ENCODE peak calls at places on chromosomes 12 and 14, in four cellular contexts. One of them, this sample, is unnamed.

GRCh38 chr12:121214855-121215745 is 5.2 kb downstream of the P2RX4 start:
- DNase-seq in A549: peak
- DNase-seq in transverse colon: no peak
- DNase-seq in GM23338: no peak
- DNase-seq in this sample: peak

GRCh38 chr14:57293851-57294837 is 25.4 kb downstream of the AP5M1 start:
- DNase-seq in A549: no peak
- DNase-seq in GM23338: peak
- DNase-seq in transverse colon: no peak
- DNase-seq in this sample: no peak

GRCh38 chr12:14567311-14568195 is at the start of gene PLBD1:
- DNase-seq in GM23338: peak
- DNase-seq in transverse colon: peak
- DNase-seq in A549: peak
- DNase-seq in this sample: no peak

GRCh38 chr12:133106253-133106652 is 23.8 kb downstream of the ZNF891 start:
- DNase-seq in GM23338: peak
- DNase-seq in transverse colon: no peak
- DNase-seq in A549: peak
- DNase-seq in this sample: no peak

GRCh38 chr14:51202914-51203665 is 37.0 kb upstream of the TMX1 start:
- DNase-seq in transverse colon: no peak
- DNase-seq in A549: no peak
- DNase-seq in GM23338: no peak
- DNase-seq in this sample: no peak

GRCh38 chr14:51616724-51617409 is 34.8 kb upstream of the FRMD6 start:
- DNase-seq in GM23338: no peak
- DNase-seq in transverse colon: no peak
- DNase-seq in A549: peak
- DNase-seq in this sample: no peak

GRCh38 chr12:122499991-122500684 is 594 bp downstream of the ZCCHC8 start:
- DNase-seq in GM23338: peak
- DNase-seq in transverse colon: peak
- DNase-seq in A549: peak
- DNase-seq in this sample: no peak

GRCh38 chr14:58876613-58877012 is 238.9 kb downstream of the DACT1 start:
- DNase-seq in transverse colon: no peak
- DNase-seq in A549: no peak
- DNase-seq in GM23338: no peak
- DNase-seq in this sample: no peak

GRCh38 chr12:15982071-15982470 is 70.9 kb downstream of the DERA start:
- DNase-seq in GM23338: no peak
- DNase-seq in transverse colon: no peak
- DNase-seq in A549: no peak
- DNase-seq in this sample: no peak

GRCh38 chr14:99146991-99147740 is 124.8 kb downstream of the BCL11B start:
- DNase-seq in GM23338: no peak
- DNase-seq in A549: no peak
- DNase-seq in transverse colon: no peak
- DNase-seq in this sample: no peak

GRCh38 chr12:95216704-95217376 is 427 bp downstream of the FGD6 start:
- DNase-seq in A549: peak
- DNase-seq in transverse colon: no peak
- DNase-seq in GM23338: no peak
- DNase-seq in this sample: no peak

GRCh38 chr12:59039005-59039404 is 118.7 kb upstream of the LRIG3 start:
- DNase-seq in transverse colon: no peak
- DNase-seq in A549: no peak
- DNase-seq in GM23338: no peak
- DNase-seq in this sample: no peak

GRCh38 chr12:59895161-59895785 is 299.4 kb downstream of the SLC16A7 start:
- DNase-seq in transverse colon: no peak
- DNase-seq in A549: no peak
- DNase-seq in GM23338: no peak
- DNase-seq in this sample: no peak

GRCh38 chr12:58893421-58893986 is 26.8 kb downstream of the LRIG3 start:
- DNase-seq in transverse colon: no peak
- DNase-seq in GM23338: no peak
- DNase-seq in A549: no peak
- DNase-seq in this sample: no peak

GRCh38 chr14:67766035-67766680 is 50.2 kb downstream of the ZFYVE26 start:
- DNase-seq in GM23338: no peak
- DNase-seq in A549: peak
- DNase-seq in transverse colon: peak
- DNase-seq in this sample: no peak

GRCh38 chr14:59208224-59208814 is 19.9 kb downstream of the DAAM1 start:
- DNase-seq in transverse colon: no peak
- DNase-seq in GM23338: no peak
- DNase-seq in A549: no peak
- DNase-seq in this sample: no peak

GRCh38 chr14:89651805-89652204 is 234.8 kb upstream of the FOXN3 start:
- DNase-seq in GM23338: peak
- DNase-seq in transverse colon: no peak
- DNase-seq in A549: no peak
- DNase-seq in this sample: no peak

GRCh38 chr12:85568395-85569103 is 267.7 kb downstream of the RASSF9 start:
- DNase-seq in GM23338: no peak
- DNase-seq in A549: no peak
- DNase-seq in transverse colon: peak
- DNase-seq in this sample: no peak

GRCh38 chr12:27973487-27973890 is 956 bp upstream of the PTHLH start:
- DNase-seq in GM23338: peak
- DNase-seq in A549: peak
- DNase-seq in transverse colon: no peak
- DNase-seq in this sample: no peak

GRCh38 chr12:96395236-96395635 is 5.0 kb downstream of the CDK17 start:
- DNase-seq in GM23338: peak
- DNase-seq in transverse colon: no peak
- DNase-seq in A549: no peak
- DNase-seq in this sample: no peak

GRCh38 chr12:108645686-108646596 is 12.2 kb upstream of the SELPLG start:
- DNase-seq in A549: no peak
- DNase-seq in GM23338: no peak
- DNase-seq in transverse colon: no peak
- DNase-seq in this sample: no peak

GRCh38 chr12:6288235-6288634 is 22.2 kb upstream of the PLEKHG6 start:
- DNase-seq in A549: no peak
- DNase-seq in GM23338: no peak
- DNase-seq in transverse colon: no peak
- DNase-seq in this sample: no peak

GRCh38 chr14:23056956-23057756 is at the start of gene CDH24:
- DNase-seq in A549: peak
- DNase-seq in transverse colon: peak
- DNase-seq in GM23338: peak
- DNase-seq in this sample: no peak

GRCh38 chr14:104602315-104602932 is 2.1 kb downstream of the TMEM179 start:
- DNase-seq in GM23338: no peak
- DNase-seq in transverse colon: no peak
- DNase-seq in A549: no peak
- DNase-seq in this sample: peak

GRCh38 chr14:102318781-102319276 is 717 bp upstream of the ZNF839 start:
- DNase-seq in transverse colon: peak
- DNase-seq in GM23338: no peak
- DNase-seq in A549: no peak
- DNase-seq in this sample: no peak

GRCh38 chr14:22627506-22628263 is 16.5 kb downstream of the OR6J1 start:
- DNase-seq in GM23338: peak
- DNase-seq in A549: no peak
- DNase-seq in transverse colon: no peak
- DNase-seq in this sample: no peak

GRCh38 chr14:91416744-91417133 is 881 bp downstream of the CCDC88C start:
- DNase-seq in transverse colon: peak
- DNase-seq in A549: no peak
- DNase-seq in GM23338: peak
- DNase-seq in this sample: no peak

GRCh38 chr12:60112778-60113177 is 516.9 kb downstream of the SLC16A7 start:
- DNase-seq in GM23338: no peak
- DNase-seq in transverse colon: no peak
- DNase-seq in A549: no peak
- DNase-seq in this sample: no peak

GRCh38 chr12:69534389-69534822 is 50.9 kb upstream of the CCT2 start:
- DNase-seq in GM23338: peak
- DNase-seq in transverse colon: peak
- DNase-seq in A549: peak
- DNase-seq in this sample: no peak

GRCh38 chr14:95132732-95133131 is 24.6 kb downstream of the DICER1 start:
- DNase-seq in A549: no peak
- DNase-seq in GM23338: no peak
- DNase-seq in transverse colon: no peak
- DNase-seq in this sample: no peak

GRCh38 chr14:65016461-65016860 is 29.8 kb downstream of the FNTB start:
- DNase-seq in transverse colon: no peak
- DNase-seq in GM23338: no peak
- DNase-seq in A549: no peak
- DNase-seq in this sample: no peak

GRCh38 chr14:65015391-65015790 is 28.7 kb downstream of the FNTB start:
- DNase-seq in A549: no peak
- DNase-seq in transverse colon: no peak
- DNase-seq in GM23338: no peak
- DNase-seq in this sample: no peak

GRCh38 chr14:65024957-65025356 is 38.3 kb downstream of the FNTB start:
- DNase-seq in A549: no peak
- DNase-seq in transverse colon: no peak
- DNase-seq in GM23338: no peak
- DNase-seq in this sample: no peak

GRCh38 chr14:65025818-65026217 is 39.1 kb downstream of the FNTB start:
- DNase-seq in transverse colon: no peak
- DNase-seq in GM23338: no peak
- DNase-seq in A549: no peak
- DNase-seq in this sample: no peak

DNA sequence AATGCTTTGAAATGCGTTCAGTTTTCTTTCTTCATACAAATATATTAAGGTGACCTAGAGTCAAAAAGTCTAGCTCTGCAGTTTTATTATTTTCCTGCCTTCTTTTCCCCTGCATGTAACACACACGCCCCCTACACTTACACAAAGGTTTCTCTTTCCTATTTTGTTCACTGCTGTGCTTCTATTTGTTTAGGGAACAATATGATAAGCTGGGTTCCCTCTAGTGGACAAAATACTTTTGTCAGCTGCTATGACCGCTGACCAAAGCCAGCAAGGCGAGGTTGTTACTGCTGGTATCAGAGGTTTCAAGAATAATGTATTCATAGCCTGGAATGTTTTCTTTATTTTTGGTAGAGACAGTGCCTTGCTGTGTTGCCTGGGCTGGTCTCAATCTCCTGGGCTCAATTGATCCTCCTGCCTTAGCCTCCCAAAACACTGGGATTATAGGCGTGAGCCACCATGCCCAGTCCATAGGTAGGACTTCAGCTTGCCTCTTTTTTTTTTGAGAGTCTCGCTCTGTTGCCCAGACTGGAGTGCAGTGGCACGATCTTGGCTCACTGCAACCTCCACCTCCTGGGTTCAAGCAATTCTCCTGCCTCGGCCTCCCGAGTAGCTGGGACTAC is 33.4 kb downstream of the FNTB start:
- DNase-seq in GM23338: peak
- DNase-seq in transverse colon: peak
- DNase-seq in A549: peak
- DNase-seq in this sample: no peak
- TF ChIP-seq CTCF in GM23338: peak
- TF ChIP-seq CTCF in transverse colon: peak
- TF ChIP-seq CTCF in A549: peak
- TF ChIP-seq CTCF in this sample: peak

DNA sequence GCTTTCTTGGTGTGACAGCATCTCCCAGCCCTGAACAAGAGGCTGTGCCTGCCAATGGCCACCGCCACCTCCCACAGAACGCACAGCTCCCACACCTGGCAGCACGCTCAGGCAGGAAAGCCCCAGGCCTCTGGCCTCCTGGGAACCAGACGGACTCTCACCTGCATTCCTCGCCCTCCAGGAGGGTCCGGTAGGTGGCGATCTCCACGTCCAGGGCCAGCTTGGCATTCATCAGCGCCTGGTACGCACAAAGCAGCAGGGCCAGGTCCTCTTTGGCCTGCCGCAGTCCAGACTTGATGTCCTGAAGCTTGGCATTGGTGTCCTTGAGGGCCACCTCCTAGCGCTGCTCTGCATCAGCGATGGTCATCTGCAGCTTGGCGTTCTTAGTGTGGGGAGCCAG is 12.1 kb upstream of the KRT77 start:
- DNase-seq in A549: peak
- DNase-seq in transverse colon: peak
- DNase-seq in GM23338: peak
- DNase-seq in this sample: peak
- TF ChIP-seq CTCF in A549: no peak
- TF ChIP-seq CTCF in transverse colon: no peak
- TF ChIP-seq CTCF in GM23338: peak
- TF ChIP-seq CTCF in this sample: no peak

DNA sequence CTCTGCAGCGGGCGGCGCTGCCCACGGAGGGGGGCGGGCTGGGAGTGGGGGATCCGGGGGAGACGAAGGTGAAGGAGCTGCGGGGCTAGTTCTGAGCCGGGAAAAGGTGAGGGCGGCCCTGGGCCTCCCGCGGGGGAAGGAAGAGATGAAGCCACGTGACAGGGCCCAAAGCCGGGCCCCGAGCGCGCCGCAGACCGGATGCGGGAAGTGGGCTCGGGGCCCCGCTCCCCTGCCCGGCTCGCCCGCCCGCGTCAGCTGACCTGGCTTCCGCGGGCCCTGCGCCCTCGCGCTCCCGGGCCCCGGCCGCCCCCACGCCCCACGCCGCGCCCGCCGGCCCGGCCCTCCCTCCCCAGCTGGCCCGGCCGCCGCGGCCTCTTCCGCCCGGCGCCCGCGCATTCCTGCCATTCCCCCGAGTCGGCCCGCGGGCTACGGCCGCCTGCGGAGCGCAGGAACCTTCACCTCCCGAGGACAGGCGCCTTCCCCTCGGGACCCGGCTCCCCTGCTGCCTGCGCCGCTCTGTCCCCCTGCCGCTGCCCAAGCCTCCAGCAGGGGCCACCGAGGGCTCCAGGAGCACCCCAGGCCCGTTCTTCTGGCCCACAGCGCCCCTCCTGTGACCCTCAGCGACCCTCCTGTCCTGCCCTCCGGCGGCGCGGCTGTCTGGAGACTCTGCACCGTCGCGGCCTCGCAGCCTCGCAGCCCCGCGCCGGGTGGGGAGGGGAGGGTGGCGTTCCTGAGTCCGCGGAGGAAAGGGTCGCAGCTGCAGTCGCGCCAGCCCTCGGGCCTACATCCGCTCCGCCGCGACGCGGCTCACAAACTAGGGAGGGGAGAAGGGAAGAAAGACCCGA is 20.4 kb downstream of the NINJ2 start:
- DNase-seq in transverse colon: peak
- DNase-seq in GM23338: peak
- DNase-seq in A549: peak
- DNase-seq in this sample: no peak
- TF ChIP-seq CTCF in transverse colon: peak
- TF ChIP-seq CTCF in GM23338: peak
- TF ChIP-seq CTCF in A549: peak
- TF ChIP-seq CTCF in this sample: peak

DNA sequence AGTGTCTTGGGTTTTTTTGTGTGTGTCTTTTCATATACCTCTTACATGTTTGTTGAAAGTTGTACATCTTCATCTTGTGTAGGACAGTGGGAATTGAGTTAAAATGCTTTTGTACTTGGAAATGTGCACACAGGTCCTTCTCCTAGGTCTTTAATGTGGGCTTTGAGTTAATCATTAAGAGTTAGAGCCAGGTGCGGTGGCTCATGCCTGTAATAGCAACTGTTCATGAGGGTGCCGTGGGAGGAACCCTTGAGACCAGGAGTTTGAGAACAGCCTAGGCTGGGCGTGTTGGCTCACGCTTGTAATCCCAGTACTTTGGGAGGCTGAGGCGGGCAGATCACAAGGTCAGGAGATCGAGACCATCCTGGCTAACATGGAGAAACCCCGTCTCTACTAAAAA is 13.9 kb downstream of the CLECL1 start:
- DNase-seq in transverse colon: no peak
- DNase-seq in GM23338: no peak
- DNase-seq in A549: no peak
- DNase-seq in this sample: no peak
- TF ChIP-seq CTCF in transverse colon: no peak
- TF ChIP-seq CTCF in GM23338: no peak
- TF ChIP-seq CTCF in A549: no peak
- TF ChIP-seq CTCF in this sample: no peak

This sample was measured in chondrocyte.